ENCODE peak calls at places on chromosome 1, in six cellular contexts. One of them, this sample, is unnamed.

GRCh38 chr1:158177705-158178450 is 2.8 kb upstream of the CD1D start:
- DNase-seq in nephron progenitor cell: peak
- DNase-seq in pons: peak
- DNase-seq in body of pancreas: peak
- DNase-seq in iPS-NIHi11: peak
- DNase-seq in fibroblast of lung: peak
- DNase-seq in this sample: peak

GRCh38 chr1:225881081-225882007 is 836 bp downstream of the TMEM63A start:
- DNase-seq in nephron progenitor cell: peak
- DNase-seq in pons: peak
- DNase-seq in body of pancreas: peak
- DNase-seq in iPS-NIHi11: peak
- DNase-seq in fibroblast of lung: peak
- DNase-seq in this sample: peak

GRCh38 chr1:15308135-15308534 is 61.1 kb downstream of the FHAD1 start:
- DNase-seq in nephron progenitor cell: no peak
- DNase-seq in pons: no peak
- DNase-seq in body of pancreas: peak
- DNase-seq in iPS-NIHi11: no peak
- DNase-seq in fibroblast of lung: no peak
- DNase-seq in this sample: no peak

GRCh38 chr1:220275430-220275829 is 3.2 kb upstream of the RAB3GAP2 start:
- DNase-seq in nephron progenitor cell: no peak
- DNase-seq in pons: no peak
- DNase-seq in body of pancreas: no peak
- DNase-seq in iPS-NIHi11: no peak
- DNase-seq in fibroblast of lung: no peak
- DNase-seq in this sample: no peak

GRCh38 chr1:116311756-116312691 is 61.0 kb upstream of the ATP1A1 start:
- DNase-seq in nephron progenitor cell: no peak
- DNase-seq in pons: peak
- DNase-seq in body of pancreas: peak
- DNase-seq in iPS-NIHi11: peak
- DNase-seq in fibroblast of lung: no peak
- DNase-seq in this sample: no peak

GRCh38 chr1:67339623-67340343 is 32.1 kb downstream of the IL12RB2 start:
- DNase-seq in nephron progenitor cell: no peak
- DNase-seq in pons: no peak
- DNase-seq in body of pancreas: no peak
- DNase-seq in iPS-NIHi11: no peak
- DNase-seq in fibroblast of lung: peak
- DNase-seq in this sample: no peak

GRCh38 chr1:9293512-9294439 is 1.1 kb downstream of the SPSB1 start:
- DNase-seq in nephron progenitor cell: peak
- DNase-seq in pons: no peak
- DNase-seq in body of pancreas: peak
- DNase-seq in iPS-NIHi11: no peak
- DNase-seq in fibroblast of lung: peak
- DNase-seq in this sample: no peak

GRCh38 chr1:230970432-230970831 is 8.2 kb downstream of the TTC13 start:
- DNase-seq in nephron progenitor cell: no peak
- DNase-seq in pons: no peak
- DNase-seq in body of pancreas: no peak
- DNase-seq in iPS-NIHi11: no peak
- DNase-seq in fibroblast of lung: no peak
- DNase-seq in this sample: no peak

GRCh38 chr1:31507676-31508530 is 68.4 kb upstream of the TINAGL1 start:
- DNase-seq in nephron progenitor cell: no peak
- DNase-seq in pons: no peak
- DNase-seq in body of pancreas: no peak
- DNase-seq in iPS-NIHi11: peak
- DNase-seq in fibroblast of lung: no peak
- DNase-seq in this sample: no peak